ENCODE peak calls at places on chromosomes 3 and 15, in six cellular contexts. N is fibroblast of lung, A is stomach, J is heart right ventricle, B is uterus, I is ascending aorta. K is an unnamed sample.

GRCh38 chr3:88150771-88151170 is 1.0 kb downstream of the C3orf38 start:
- DNase-seq in N (no peak), A (no peak), J (no peak), B (no peak), I (no peak), K (no peak)

GRCh38 chr15:80496101-80496500 is 91.9 kb downstream of the ARNT2 start:
- DNase-seq in N (no peak), A (no peak), J (no peak), B (no peak), I (no peak), K (no peak)

GRCh38 chr3:24773798-24774197 is 279.1 kb upstream of the THRB start:
- DNase-seq in N (peak), A (peak), J (peak), B (peak), I (no peak), K (peak)

GRCh38 chr3:18712713-18713575 is 287.8 kb upstream of the SATB1 start:
- DNase-seq in N (no peak), A (no peak), J (no peak), B (no peak), I (no peak), K (no peak)

GRCh38 chr15:90564109-90564508 is 34.4 kb downstream of the CRTC3 start:
- DNase-seq in N (no peak), A (no peak), J (no peak), B (no peak), I (no peak), K (no peak)

GRCh38 chr3:50885491-50885890 is 210.8 kb downstream of the DOCK3 start:
- DNase-seq in N (no peak), A (no peak), J (no peak), B (no peak), I (no peak), K (no peak)

GRCh38 chr3:117600666-117601065 is 891.1 kb downstream of the TUSC7 start:
- DNase-seq in N (peak), A (no peak), J (no peak), B (no peak), I (no peak), K (no peak)

GRCh38 chr3:50516048-50516871 is 12.8 kb upstream of the CACNA2D2 start:
- DNase-seq in N (no peak), A (peak), J (peak), B (peak), I (no peak), K (peak)

GRCh38 chr3:46368569-46368968 is 2.2 kb upstream of the CCR5 start:
- DNase-seq in N (no peak), A (peak), J (peak), B (no peak), I (peak), K (peak)

GRCh38 chr15:74956648-74957300 is at the start of gene RPP25:
- DNase-seq in N (peak), A (peak), J (peak), B (peak), I (peak), K (peak)

GRCh38 chr3:94101860-94102259 is 39.0 kb downstream of the NSUN3 start:
- DNase-seq in N (peak), A (no peak), J (no peak), B (no peak), I (no peak), K (no peak)

GRCh38 chr3:52682016-52682415 is 3.7 kb downstream of the PBRM1 start:
- DNase-seq in N (peak), A (no peak), J (no peak), B (peak), I (no peak), K (no peak)

GRCh38 chr3:49900491-49901153 is 3.1 kb downstream of the MST1R start:
- DNase-seq in N (peak), A (peak), J (peak), B (no peak), I (peak), K (peak)

GRCh38 chr3:10407361-10407760 is 86.4 kb upstream of the SEC13 start:
- DNase-seq in N (no peak), A (no peak), J (no peak), B (no peak), I (no peak), K (no peak)

GRCh38 chr15:89664951-89665350 is 9.7 kb upstream of the KIF7 start:
- DNase-seq in N (no peak), A (no peak), J (no peak), B (no peak), I (no peak), K (no peak)

GRCh38 chr3:151356791-151357460 is 27.6 kb upstream of the P2RY13 start:
- DNase-seq in N (peak), A (no peak), J (no peak), B (no peak), I (no peak), K (no peak)

GRCh38 chr3:61584494-61584893 is 23.1 kb downstream of the PTPRG start:
- DNase-seq in N (no peak), A (no peak), J (no peak), B (no peak), I (no peak), K (no peak)

GRCh38 chr15:37372064-37372463 is 271.7 kb upstream of the MEIS2 start:
- DNase-seq in N (peak), A (no peak), J (no peak), B (no peak), I (no peak), K (no peak)

GRCh38 chr3:129620828-129621605 is 14.5 kb upstream of the PLXND1 start:
- DNase-seq in N (no peak), A (no peak), J (peak), B (no peak), I (no peak), K (peak)

GRCh38 chr3:58281069-58281468 is 25.0 kb upstream of the RPP14 start:
- DNase-seq in N (no peak), A (no peak), J (no peak), B (no peak), I (no peak), K (no peak)

GRCh38 chr3:140563206-140563605 is 114.7 kb upstream of the TRIM42 start:
- DNase-seq in N (no peak), A (no peak), J (no peak), B (no peak), I (no peak), K (no peak)

GRCh38 chr3:139634236-139634635 is 43.5 kb downstream of the NMNAT3 start:
- DNase-seq in N (peak), A (no peak), J (no peak), B (no peak), I (no peak), K (no peak)

GRCh38 chr3:56547486-56547885 is 9.5 kb upstream of the CCDC66 start:
- DNase-seq in N (no peak), A (no peak), J (no peak), B (no peak), I (no peak), K (no peak)

GRCh38 chr15:81899024-81899423 is 146.8 kb downstream of the MEX3B start:
- DNase-seq in N (no peak), A (no peak), J (no peak), B (no peak), I (no peak), K (no peak)

GRCh38 chr15:81894069-81894468 is 151.7 kb downstream of the MEX3B start:
- DNase-seq in N (no peak), A (no peak), J (no peak), B (no peak), I (no peak), K (no peak)

GRCh38 chr15:81899730-81900129 is 146.1 kb downstream of the MEX3B start:
- DNase-seq in N (no peak), A (no peak), J (no peak), B (no peak), I (no peak), K (no peak)

GRCh38 chr15:81895723-81896122 is 150.1 kb downstream of the MEX3B start:
- DNase-seq in N (no peak), A (no peak), J (no peak), B (no peak), I (no peak), K (no peak)

GRCh38 chr15:81897011-81897677 is 148.7 kb downstream of the MEX3B start:
- DNase-seq in N (peak), A (no peak), J (no peak), B (no peak), I (no peak), K (no peak)
- H3K27ac ChIP-seq in N (no peak), A (no peak), J (no peak), B (no peak), I (no peak), K (no peak)

DNA sequence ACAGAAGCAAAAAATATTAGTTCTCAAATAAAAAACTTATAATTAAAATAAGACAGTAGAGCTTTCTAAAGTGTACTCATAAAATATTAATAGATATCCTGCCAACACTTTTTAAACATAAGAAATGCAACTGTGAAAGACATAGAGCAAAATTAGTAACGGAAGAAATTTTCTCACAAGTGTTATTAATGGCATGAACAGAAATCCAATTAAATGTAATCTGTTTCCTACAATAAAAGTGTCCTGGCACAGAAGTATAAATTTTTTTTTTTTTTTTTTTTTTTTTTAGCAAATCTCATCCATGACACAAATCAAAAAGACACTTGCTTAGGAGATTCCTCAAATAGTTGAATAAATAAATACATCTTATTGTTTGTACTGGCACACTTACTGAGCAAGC is 227.2 kb upstream of the ROBO2 start:
- DNase-seq in N (no peak), A (no peak), J (no peak), B (no peak), I (no peak), K (no peak)
- H3K27ac ChIP-seq in N (no peak), A (no peak), J (no peak), B (no peak), I (no peak), K (no peak)

GRCh38 chr15:41332788-41333527 is at the start of gene NUSAP1:
- DNase-seq in N (no peak), A (no peak), J (no peak), B (no peak), I (no peak), K (no peak)

GRCh38 chr15:41331833-41332787 is at the start of gene OIP5:
- DNase-seq in N (peak), A (peak), J (peak), B (peak), I (peak), K (peak)

GRCh38 chr15:41337047-41337446 is 4.4 kb downstream of the NUSAP1 start:
- DNase-seq in N (no peak), A (no peak), J (no peak), B (no peak), I (no peak), K (no peak)

GRCh38 chr15:41336549-41336948 is 3.9 kb downstream of the NUSAP1 start:
- DNase-seq in N (no peak), A (no peak), J (no peak), B (no peak), I (no peak), K (no peak)

DNA sequence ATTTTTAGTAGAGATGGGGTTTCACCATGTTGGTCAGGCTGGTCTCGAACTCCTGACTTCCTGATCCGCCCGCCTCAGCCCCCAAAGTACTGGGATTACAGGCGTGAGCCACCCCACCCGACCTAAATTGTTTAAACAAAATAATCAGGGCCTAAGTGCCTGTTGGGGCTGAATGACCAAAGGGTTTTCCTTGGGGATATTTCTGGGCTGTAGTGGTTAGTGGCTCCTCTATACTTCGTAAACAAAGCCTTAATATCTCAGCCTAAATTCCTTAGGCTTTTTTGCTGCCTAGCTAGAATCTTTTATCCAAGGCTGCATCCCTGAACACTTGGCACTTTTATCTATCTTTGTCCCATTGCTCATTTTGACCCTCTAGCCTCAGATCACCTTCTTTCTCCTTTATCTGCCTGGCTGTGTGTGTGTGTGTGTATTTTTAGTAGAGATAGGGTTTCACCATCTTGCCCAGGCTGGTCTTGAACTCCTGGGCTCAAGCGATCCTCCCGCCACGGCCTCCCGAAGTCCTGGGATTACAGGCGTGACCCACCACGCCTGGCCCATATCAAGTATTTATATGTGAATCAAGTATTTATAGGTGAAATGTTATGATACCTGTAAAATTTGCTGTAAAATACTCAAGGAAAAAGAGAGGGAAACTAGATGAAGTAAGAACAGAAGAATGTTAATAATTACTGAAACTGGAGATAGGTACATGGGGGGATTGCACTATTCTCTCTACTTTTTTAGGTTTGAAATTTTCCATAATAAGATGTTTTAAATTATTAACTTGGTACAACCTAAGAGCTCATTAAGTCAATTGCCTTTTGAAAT is 1.8 kb downstream of the NUSAP1 start:
- DNase-seq in N (no peak), A (no peak), J (no peak), B (no peak), I (no peak), K (no peak)
- H3K27ac ChIP-seq in N (no peak), A (no peak), J (no peak), B (no peak), I (no peak), K (no peak)

GRCh38 chr15:55993111-55993803 is at the start of gene NEDD4:
- DNase-seq in N (peak), A (peak), J (peak), B (peak), I (peak), K (peak)
- H3K27ac ChIP-seq in N (peak), A (peak), J (peak), B (peak), I (peak), K (peak)

GRCh38 chr3:112582242-112582874 is 20.5 kb downstream of the SLC35A5 start:
- DNase-seq in N (peak), A (no peak), J (no peak), B (peak), I (no peak), K (no peak)

GRCh38 chr3:112587336-112587735 is 25.5 kb downstream of the SLC35A5 start:
- DNase-seq in N (no peak), A (no peak), J (no peak), B (no peak), I (no peak), K (no peak)

GRCh38 chr3:112583105-112583504 is 21.3 kb downstream of the SLC35A5 start:
- DNase-seq in N (no peak), A (no peak), J (no peak), B (no peak), I (no peak), K (no peak)

GRCh38 chr3:112585782-112586181 is 23.9 kb downstream of the SLC35A5 start:
- DNase-seq in N (no peak), A (no peak), J (no peak), B (no peak), I (no peak), K (no peak)
- H3K27ac ChIP-seq in N (no peak), A (no peak), J (no peak), B (no peak), I (no peak), K (no peak)

GRCh38 chr3:59769132-59769531 is 719.3 kb upstream of the CFAP20DC start:
- DNase-seq in N (no peak), A (no peak), J (no peak), B (no peak), I (no peak), K (no peak)

GRCh38 chr3:59773970-59774369 is 724.1 kb upstream of the CFAP20DC start:
- DNase-seq in N (no peak), A (no peak), J (no peak), B (no peak), I (no peak), K (no peak)

GRCh38 chr3:59774613-59775012 is 724.8 kb upstream of the CFAP20DC start:
- DNase-seq in N (peak), A (no peak), J (no peak), B (no peak), I (no peak), K (no peak)

GRCh38 chr3:59772416-59773408 is 722.9 kb upstream of the CFAP20DC start:
- DNase-seq in N (no peak), A (no peak), J (no peak), B (no peak), I (no peak), K (no peak)

GRCh38 chr3:59771760-59772159 is 721.9 kb upstream of the CFAP20DC start:
- DNase-seq in N (peak), A (no peak), J (no peak), B (no peak), I (no peak), K (no peak)
- H3K27ac ChIP-seq in N (no peak), A (no peak), J (no peak), B (no peak), I (no peak), K (no peak)

GRCh38 chr3:5057857-5058324 is 64.2 kb upstream of the ARL8B start:
- DNase-seq in N (peak), A (peak), J (peak), B (peak), I (peak), K (peak)

GRCh38 chr3:5061218-5061569 is 60.9 kb upstream of the ARL8B start:
- DNase-seq in N (no peak), A (no peak), J (no peak), B (no peak), I (no peak), K (no peak)

GRCh38 chr3:5056005-5056391 is 66.1 kb upstream of the ARL8B start:
- DNase-seq in N (peak), A (no peak), J (no peak), B (no peak), I (no peak), K (no peak)

GRCh38 chr3:5057217-5057616 is 64.9 kb upstream of the ARL8B start:
- DNase-seq in N (peak), A (no peak), J (no peak), B (no peak), I (no peak), K (no peak)

GRCh38 chr3:5058463-5058862 is 63.6 kb upstream of the ARL8B start:
- DNase-seq in N (peak), A (no peak), J (no peak), B (no peak), I (no peak), K (no peak)
- H3K27ac ChIP-seq in N (no peak), A (no peak), J (no peak), B (peak), I (no peak), K (no peak)

GRCh38 chr3:31937225-31937624 is 43.8 kb downstream of the OSBPL10 start:
- DNase-seq in N (no peak), A (no peak), J (no peak), B (no peak), I (no peak), K (no peak)

GRCh38 chr3:31942446-31942845 is 38.6 kb downstream of the OSBPL10 start:
- DNase-seq in N (no peak), A (no peak), J (no peak), B (no peak), I (no peak), K (no peak)

GRCh38 chr3:31945738-31946052 is 35.4 kb downstream of the OSBPL10 start:
- DNase-seq in N (peak), A (no peak), J (no peak), B (no peak), I (no peak), K (no peak)

GRCh38 chr3:31943041-31943440 is 38.0 kb downstream of the OSBPL10 start:
- DNase-seq in N (no peak), A (no peak), J (no peak), B (no peak), I (no peak), K (no peak)

DNA sequence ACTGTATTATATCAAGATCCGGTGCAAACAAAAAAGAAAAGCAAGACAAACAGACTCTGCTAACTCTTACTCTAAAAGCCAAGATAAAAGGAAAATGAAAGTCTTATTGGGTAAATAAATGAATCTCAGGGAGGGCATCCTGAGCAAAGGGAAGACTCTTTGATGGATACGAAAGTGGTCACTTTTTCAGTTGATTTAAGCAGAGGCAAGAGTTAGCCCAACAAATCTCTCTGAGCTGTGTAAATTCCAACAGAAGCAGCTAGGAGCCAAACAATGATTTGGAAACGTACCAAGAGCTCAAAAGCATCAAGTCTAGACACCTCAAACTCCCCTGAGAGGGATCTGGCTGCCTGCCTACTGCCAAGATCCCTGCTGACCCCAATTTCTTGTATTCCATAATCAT is 39.8 kb downstream of the OSBPL10 start:
- DNase-seq in N (peak), A (no peak), J (peak), B (no peak), I (no peak), K (no peak)
- H3K27ac ChIP-seq in N (no peak), A (no peak), J (no peak), B (no peak), I (no peak), K (no peak)

GRCh38 chr3:185318136-185318535 is 44.8 kb upstream of the MAP3K13 start:
- DNase-seq in N (peak), A (no peak), J (no peak), B (no peak), I (no peak), K (no peak)

GRCh38 chr3:185320949-185321348 is 42.0 kb upstream of the MAP3K13 start:
- DNase-seq in N (no peak), A (no peak), J (no peak), B (no peak), I (no peak), K (no peak)

GRCh38 chr3:185319801-185320200 is 43.1 kb upstream of the MAP3K13 start:
- DNase-seq in N (no peak), A (no peak), J (no peak), B (no peak), I (no peak), K (no peak)

GRCh38 chr3:185316740-185317407 is 46.1 kb upstream of the MAP3K13 start:
- DNase-seq in N (peak), A (no peak), J (no peak), B (no peak), I (no peak), K (no peak)

GRCh38 chr3:185317674-185318073 is 45.3 kb upstream of the MAP3K13 start:
- DNase-seq in N (peak), A (no peak), J (no peak), B (no peak), I (no peak), K (no peak)
- H3K27ac ChIP-seq in N (no peak), A (peak), J (peak), B (peak), I (peak), K (peak)

K was measured in upper lobe of right lung.